ENCODE peak calls at places on chromosome 1, in seven cellular contexts. P, C, N, M, W, L and E are unnamed samples.

GRCh38 chr1:226111865-226112395 is 49.4 kb downstream of the H3-3A start:
- DNase-seq in N (no peak), P (no peak), L (no peak), W (no peak), C (no peak), M (no peak), E (no peak)

GRCh38 chr1:183069562-183070216 is 46.5 kb downstream of the LAMC1 start:
- DNase-seq in P (no peak), N (no peak), W (no peak), L (peak; percentile 60), M (no peak), C (no peak), E (no peak)

GRCh38 chr1:216461466-216461865 is 38.2 kb upstream of the USH2A start:
- DNase-seq in C (no peak), W (peak; percentile 27), L (no peak), M (no peak), P (no peak), N (peak; percentile 22), E (peak; percentile 37)

GRCh38 chr1:2290171-2290578 is 62.1 kb downstream of the SKI start:
- DNase-seq in P (no peak), W (no peak), N (no peak), L (no peak), C (no peak), M (no peak), E (no peak)

GRCh38 chr1:237050185-237050584 is 8.2 kb downstream of the RYR2 start:
- DNase-seq in N (no peak), W (no peak), P (no peak), M (no peak), C (no peak), L (no peak), E (no peak)

GRCh38 chr1:174051956-174052355 is 29.8 kb upstream of the RC3H1 start:
- DNase-seq in N (peak; percentile 43), W (peak; percentile 48), M (no peak), L (no peak), P (no peak), C (no peak), E (peak; percentile 23)

GRCh38 chr1:3717715-3718601 is 34.3 kb upstream of the CCDC27 start:
- DNase-seq in P (no peak), W (no peak), M (no peak), C (no peak), N (no peak), L (peak; percentile 43), E (no peak)

GRCh38 chr1:209455133-209455532 is 128.4 kb upstream of the CAMK1G start:
- DNase-seq in W (no peak), M (no peak), P (no peak), C (no peak), N (no peak), L (peak; percentile 47), E (no peak)

GRCh38 chr1:247102381-247102780 is 1.8 kb downstream of the ZNF669 start:
- DNase-seq in C (no peak), W (peak; percentile 7), N (no peak), L (peak; percentile 53), P (no peak), M (no peak), E (no peak)

GRCh38 chr1:24725209-24725651 is 20.0 kb upstream of the CLIC4 start:
- DNase-seq in N (peak; percentile 52), W (peak; percentile 57), P (no peak), L (no peak), M (no peak), C (no peak), E (no peak)

GRCh38 chr1:2966940-2967725 is 54.1 kb upstream of the ACTRT2 start:
- DNase-seq in C (no peak), W (no peak), N (no peak), M (no peak), L (no peak), P (no peak), E (no peak)

GRCh38 chr1:30327370-30328099 is 395.9 kb downstream of the MATN1 start:
- DNase-seq in P (no peak), W (no peak), N (no peak), M (no peak), L (no peak), C (no peak), E (no peak)

GRCh38 chr1:216457356-216457755 is 34.1 kb upstream of the USH2A start:
- DNase-seq in W (no peak), P (no peak), L (no peak), N (no peak), C (no peak), M (no peak), E (peak; percentile 14)

GRCh38 chr1:84851839-84852238 is 41.2 kb downstream of the LPAR3 start:
- DNase-seq in C (no peak), N (peak; percentile 85), P (no peak), W (peak; percentile 85), M (no peak), L (peak; percentile 92), E (peak; percentile 73)

GRCh38 chr1:236802264-236802663 is 7.2 kb downstream of the MTR start:
- DNase-seq in P (no peak), M (no peak), N (no peak), C (no peak), L (no peak), W (no peak), E (no peak)

GRCh38 chr1:19153169-19153568 is 56.9 kb downstream of the UBR4 start:
- DNase-seq in M (no peak), N (no peak), P (no peak), C (no peak), L (no peak), W (no peak), E (no peak)

GRCh38 chr1:244881552-244882280 is 17.4 kb upstream of the HNRNPU start:
- DNase-seq in N (no peak), L (no peak), C (no peak), W (no peak), P (no peak), M (no peak), E (no peak)

GRCh38 chr1:39132505-39133339 is 71.8 kb upstream of the MACF1 start:
- DNase-seq in M (peak; percentile 53), L (peak; percentile 95), P (no peak), W (peak; percentile 79), N (peak; percentile 65), C (no peak), E (no peak)

GRCh38 chr1:170881268-170882265 is 53.8 kb upstream of the MROH9 start:
- DNase-seq in C (no peak), M (peak; percentile 23), W (peak; percentile 75), L (peak; percentile 36), N (peak; percentile 69), P (no peak), E (peak; percentile 19)

GRCh38 chr1:80054129-80054528 is 1047.6 kb upstream of the ADGRL4 start:
- DNase-seq in W (peak; percentile 32), C (no peak), N (peak; percentile 50), P (no peak), M (no peak), L (peak; percentile 98), E (peak; percentile 79)

GRCh38 chr1:51365774-51366173 is 35.4 kb upstream of the TTC39A start:
- DNase-seq in L (no peak), C (no peak), W (no peak), N (no peak), M (no peak), P (no peak), E (no peak)

GRCh38 chr1:112298558-112298957 is 97.5 kb upstream of the CTTNBP2NL start:
- DNase-seq in P (peak; percentile 48), C (peak; percentile 85), N (peak; percentile 81), W (peak; percentile 70), L (peak; percentile 80), M (peak; percentile 32), E (peak; percentile 4)

GRCh38 chr1:7229186-7229585 is 443.9 kb downstream of the CAMTA1 start:
- DNase-seq in C (no peak), M (no peak), L (no peak), W (no peak), N (no peak), P (no peak), E (no peak)

DNA sequence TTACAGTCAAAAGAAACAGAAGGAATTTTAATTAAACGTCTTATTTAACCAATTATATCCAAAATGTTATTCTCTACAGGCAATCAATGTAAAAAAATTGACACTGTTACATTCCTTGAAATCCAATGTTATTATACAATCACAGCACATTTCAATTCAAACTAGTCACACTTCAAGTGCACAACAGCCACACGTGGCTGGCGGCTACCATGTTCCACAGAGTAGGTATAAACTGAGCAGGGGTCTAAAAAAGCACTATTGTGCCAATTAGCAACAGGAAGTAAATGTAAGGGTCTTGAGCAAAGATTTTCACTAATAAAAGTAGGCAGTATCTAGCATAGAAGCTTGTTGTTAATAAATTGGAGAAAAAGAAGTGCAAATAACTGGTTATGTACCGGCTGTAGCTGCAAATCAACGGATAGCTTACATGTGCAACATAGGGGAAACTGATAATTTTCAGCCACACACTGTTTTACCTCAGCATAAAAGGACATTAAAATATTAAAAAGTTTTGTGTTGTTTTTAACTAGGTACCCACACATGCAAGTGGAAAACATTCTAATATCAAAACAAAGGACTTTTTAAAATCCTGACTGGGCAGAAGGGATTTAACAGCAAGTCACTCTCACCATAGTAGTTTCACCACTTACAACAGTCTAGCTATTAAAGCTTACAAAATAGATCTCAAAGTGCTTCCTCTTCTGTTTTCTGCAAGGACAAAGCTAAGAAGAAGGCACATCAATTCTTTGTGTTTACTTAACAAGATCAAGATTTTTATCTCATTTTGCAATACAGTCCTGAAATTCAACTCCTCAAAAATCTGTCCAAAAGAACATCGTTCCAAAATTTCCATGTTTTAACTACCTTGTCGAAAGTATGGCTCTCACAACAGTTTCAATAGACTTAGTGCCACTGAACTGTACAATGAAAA is 2.5 kb downstream of the CSDE1 start:
- DNase-seq in C (no peak), M (no peak), P (no peak), N (no peak), L (peak; percentile 8), W (no peak), E (no peak)
- H3K4me3 ChIP-seq in C (peak overlapping the region; percentile 100), M (no peak overlapping the region), P (peak overlapping the region; percentile 99), N (no peak overlapping the region), L (peak overlapping the region; percentile 100), W (peak overlapping the region; percentile 99), E (peak overlapping the region; percentile 93)

GRCh38 chr1:26378879-26379251 is 6.3 kb upstream of the ZNF683 start:
- DNase-seq in W (no peak), M (no peak), L (no peak), C (no peak), P (no peak), N (no peak), E (no peak)
- H3K4me3 ChIP-seq in W (no peak overlapping the region), M (no peak overlapping the region), L (no peak overlapping the region), C (no peak overlapping the region), P (peak overlapping the region; percentile 62), N (no peak overlapping the region), E (no peak overlapping the region)

GRCh38 chr1:70204139-70204538 is 1.2 kb downstream of the LRRC40 start:
- DNase-seq in W (no peak), N (no peak), C (no peak), M (no peak), P (no peak), L (no peak), E (no peak)
- H3K4me3 ChIP-seq in W (peak overlapping the region; percentile 95), N (peak overlapping the region; percentile 62), C (peak overlapping the region; percentile 94), M (no peak overlapping the region), P (peak overlapping the region; percentile 99), L (peak overlapping the region; percentile 99), E (peak overlapping the region; percentile 97)

DNA sequence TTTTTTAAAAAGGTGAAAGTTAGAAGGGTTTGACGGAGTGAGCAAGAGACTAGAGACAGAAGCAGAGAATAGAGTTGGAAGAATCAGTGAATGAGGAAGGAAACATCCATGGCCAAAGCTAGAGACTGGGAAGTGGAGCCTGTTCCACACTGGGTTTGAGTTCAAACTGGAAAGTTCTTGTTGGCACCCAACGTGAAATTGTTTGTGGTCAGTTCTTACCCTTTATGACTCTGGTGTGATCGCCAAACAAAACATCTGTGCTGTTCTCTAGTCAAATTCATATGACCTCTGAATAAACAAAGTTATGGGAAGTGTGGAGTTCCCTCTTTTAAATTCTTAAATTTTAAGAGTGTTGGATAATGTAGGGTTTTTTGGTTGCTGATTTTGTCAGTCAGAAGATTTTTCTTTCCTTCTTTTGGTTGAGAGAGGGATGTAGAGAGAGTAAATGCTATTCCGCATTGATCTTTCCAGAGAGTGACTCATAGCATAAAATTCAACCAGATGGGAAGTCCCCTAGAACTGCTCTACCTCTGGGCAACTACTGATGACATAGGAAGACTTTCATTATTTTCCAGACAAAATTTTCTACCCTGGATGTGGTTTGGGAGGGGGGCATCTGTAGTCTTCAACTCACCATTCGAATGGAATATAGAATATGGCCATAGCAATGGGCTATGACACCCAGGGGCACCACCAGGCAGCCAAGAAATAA is 36.4 kb downstream of the CHML start:
- DNase-seq in W (peak; percentile 38), P (no peak), N (peak; percentile 36), C (no peak), L (no peak), M (no peak), E (no peak)
- H3K4me3 ChIP-seq in W (no peak overlapping the region), P (no peak overlapping the region), N (no peak overlapping the region), C (no peak overlapping the region), L (no peak overlapping the region), M (no peak overlapping the region), E (no peak overlapping the region)